ENCODE peak calls at places on chromosome 19, in four cellular contexts. J, Y, I and H are unnamed samples.

GRCh38 chr19:53881482-53882390 is at the start of gene PRKCG:
- DNase-seq in I (peak), Y (peak), J (peak), H (peak)

GRCh38 chr19:5042556-5042955 is 73.6 kb downstream of the KDM4B start:
- DNase-seq in I (no peak), J (no peak), Y (no peak), H (no peak)

GRCh38 chr19:35609881-35610353 is 2.6 kb upstream of the HAUS5 start:
- DNase-seq in I (no peak), Y (no peak), J (no peak), H (no peak)

GRCh38 chr19:1428738-1429391 is 9.3 kb upstream of the RPS15 start:
- DNase-seq in J (no peak), I (no peak), Y (no peak), H (no peak)

GRCh38 chr19:9936151-9937000 is at the start of gene OLFM2:
- DNase-seq in I (peak), Y (peak), J (no peak), H (no peak)

GRCh38 chr19:11496391-11497163 is 9.1 kb downstream of the ZNF653 start:
- DNase-seq in I (peak), J (peak), Y (peak), H (no peak)

GRCh38 chr19:1455336-1456120 is 5.6 kb downstream of the APC2 start:
- DNase-seq in I (peak), J (peak), Y (peak), H (no peak)

GRCh38 chr19:58296086-58296485 is 9.1 kb upstream of the ERVK3-1 start:
- DNase-seq in Y (no peak), J (no peak), I (no peak), H (no peak)

GRCh38 chr19:45280471-45280961 is 29.4 kb downstream of the MARK4 start:
- DNase-seq in J (no peak), I (no peak), Y (no peak), H (no peak)

GRCh38 chr19:29013325-29013724 is 199.6 kb downstream of the UQCRFS1 start:
- DNase-seq in Y (peak), I (no peak), J (no peak), H (no peak)

GRCh38 chr19:45444318-45445041 is 20.8 kb upstream of the ERCC1 start:
- DNase-seq in J (peak), Y (peak), I (peak), H (peak)

GRCh38 chr19:33737704-33738103 is 59.0 kb upstream of the KCTD15 start:
- DNase-seq in I (no peak), J (no peak), Y (no peak), H (no peak)

GRCh38 chr19:5245631-5246553 is 94.7 kb downstream of the PTPRS start:
- DNase-seq in Y (no peak), J (no peak), I (peak), H (no peak)

GRCh38 chr19:46984077-46985010 is 35.3 kb upstream of the NPAS1 start:
- DNase-seq in I (no peak), Y (no peak), J (no peak), H (no peak)

GRCh38 chr19:39196860-39197562 is at the start of gene NCCRP1:
- DNase-seq in J (no peak), I (no peak), Y (peak), H (no peak)

GRCh38 chr19:35935911-35936737 is at the start of gene LRFN3:
- DNase-seq in Y (peak), J (peak), I (peak), H (peak)

GRCh38 chr19:15944401-15944800 is 4.4 kb upstream of the OR10H4 start:
- DNase-seq in I (no peak), J (no peak), Y (peak), H (no peak)

GRCh38 chr19:42122691-42123607 is 9.3 kb downstream of the POU2F2 start:
- DNase-seq in Y (no peak), I (no peak), J (no peak), H (no peak)

GRCh38 chr19:11422163-11423068 is 3.3 kb upstream of the RGL3 start:
- DNase-seq in I (peak), Y (peak), J (peak), H (peak)

GRCh38 chr19:2537544-2537943 is 61.6 kb downstream of the GADD45B start:
- DNase-seq in Y (no peak), I (no peak), J (no peak), H (no peak)

GRCh38 chr19:3039641-3040077 is 10.6 kb upstream of the TLE2 start:
- DNase-seq in I (no peak), J (no peak), Y (peak), H (no peak)

GRCh38 chr19:51719251-51719901 is 4.4 kb downstream of the HAS1 start:
- DNase-seq in J (no peak), I (no peak), Y (peak), H (no peak)

GRCh38 chr19:39557791-39558622 is 18.0 kb upstream of the EID2 start:
- DNase-seq in Y (no peak), I (no peak), J (no peak), H (no peak)

GRCh38 chr19:15213715-15214381 is 13.1 kb upstream of the NOTCH3 start:
- DNase-seq in J (peak), Y (peak), I (no peak), H (no peak)

GRCh38 chr19:56333506-56333905 is 18.9 kb upstream of the ZSCAN5A start:
- DNase-seq in Y (peak), I (peak), J (peak), H (no peak)

GRCh38 chr19:43504426-43505185 is at the start of gene PHLDB3:
- DNase-seq in J (peak), Y (peak), I (no peak), H (no peak)

GRCh38 chr19:15776264-15776663 is 11.2 kb upstream of the OR10H5 start:
- DNase-seq in I (no peak), J (no peak), Y (no peak), H (no peak)

GRCh38 chr19:45766919-45767346 is 2.1 kb downstream of the SIX5 start:
- DNase-seq in I (no peak), Y (no peak), J (no peak), H (no peak)

GRCh38 chr19:4609878-4610511 is 29.3 kb upstream of the TNFAIP8L1 start:
- DNase-seq in Y (peak), J (no peak), I (no peak), H (no peak)

GRCh38 chr19:2186071-2186846 is 22.5 kb downstream of the DOT1L start:
- DNase-seq in I (no peak), Y (no peak), J (peak), H (peak)

DNA sequence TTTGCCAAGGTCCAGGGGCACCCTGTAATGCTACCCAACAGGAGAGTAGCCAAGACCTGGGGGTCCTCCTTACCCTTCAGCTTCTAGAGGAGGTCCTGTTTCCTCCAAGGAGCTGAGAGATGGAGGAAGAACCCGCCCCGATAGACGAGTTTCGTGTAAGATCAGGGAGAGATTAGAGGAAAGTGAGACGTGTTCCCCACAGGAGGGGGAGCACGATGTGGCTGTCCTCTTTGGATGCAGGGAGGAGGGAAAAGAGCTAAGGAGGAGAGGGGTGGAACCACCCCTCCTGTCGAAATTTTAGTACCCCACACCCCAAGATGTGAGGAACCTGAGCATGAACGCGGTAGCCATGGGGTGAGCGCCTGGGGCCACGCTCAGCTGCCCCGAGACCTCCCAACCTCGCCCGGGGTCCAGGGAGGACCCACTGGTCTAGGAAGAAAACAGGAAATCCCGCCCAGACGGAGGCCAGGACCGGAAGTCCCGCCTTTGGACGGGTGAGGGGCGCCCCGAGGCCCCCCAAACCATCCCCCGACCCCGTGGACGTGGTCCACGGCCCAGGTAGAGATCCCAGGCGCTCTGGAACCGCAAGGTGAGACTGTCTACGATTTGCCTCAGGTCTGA is 1.2 kb downstream of the AKT1S1 start:
- DNase-seq in J (no peak), Y (peak), I (peak), H (no peak)
- TF ChIP-seq POLR2AphosphoS5 in J (no peak), Y (peak), I (no peak), H (no peak)

GRCh38 chr19:7467009-7467989 is 21.5 kb downstream of the PEX11G start:
- DNase-seq in J (no peak), Y (no peak), I (no peak), H (no peak)
- TF ChIP-seq POLR2AphosphoS5 in J (no peak), Y (no peak), I (no peak), H (no peak)

DNA sequence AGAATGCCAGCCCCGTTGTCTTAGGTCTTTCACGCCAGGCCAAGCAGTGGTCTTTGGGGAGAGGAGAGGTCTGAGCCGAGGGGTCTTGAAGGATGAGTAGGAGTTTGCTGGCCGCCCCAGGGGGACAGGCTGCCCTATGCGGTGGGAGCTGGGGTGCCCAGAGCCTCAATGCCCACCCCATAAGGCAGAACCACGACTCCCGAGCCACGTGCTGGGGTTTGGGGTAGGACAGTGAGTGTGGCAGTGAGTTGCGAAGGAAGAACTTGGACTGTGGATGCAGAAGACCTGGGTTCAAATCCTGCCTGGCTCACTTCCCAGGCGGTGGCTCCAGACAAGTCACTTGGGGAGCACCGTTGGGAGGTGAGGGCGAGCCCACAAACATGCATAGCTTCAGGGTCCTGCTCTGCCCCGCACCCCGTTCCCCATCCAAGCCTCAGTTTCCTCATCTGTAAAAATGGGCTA is 5.5 kb downstream of the RAB11B start:
- DNase-seq in I (no peak), J (no peak), Y (no peak), H (no peak)
- TF ChIP-seq POLR2AphosphoS5 in I (no peak), J (no peak), Y (no peak), H (no peak)

GRCh38 chr19:17865364-17866311 is 5.9 kb downstream of the RPL18A start:
- DNase-seq in J (peak), Y (peak), I (peak), H (no peak)
- TF ChIP-seq POLR2AphosphoS5 in J (peak), Y (peak), I (peak), H (no peak)

GRCh38 chr19:18436651-18437478 is 1.1 kb downstream of the ISYNA1 start:
- DNase-seq in J (peak), I (peak), Y (peak), H (peak)
- TF ChIP-seq POLR2AphosphoS5 in J (no peak), I (peak), Y (peak), H (no peak)

GRCh38 chr19:7909471-7910067 is 5.1 kb upstream of the TGFBR3L start:
- DNase-seq in J (no peak), I (no peak), Y (no peak), H (no peak)

GRCh38 chr19:7907544-7907943 is 3.9 kb downstream of the MAP2K7 start:
- DNase-seq in I (no peak), J (no peak), Y (no peak), H (no peak)

GRCh38 chr19:7910321-7911161 is 4.1 kb upstream of the TGFBR3L start:
- DNase-seq in I (no peak), J (no peak), Y (no peak), H (peak)

GRCh38 chr19:7908078-7908699 is 4.5 kb downstream of the MAP2K7 start:
- DNase-seq in J (no peak), I (peak), Y (peak), H (no peak)

DNA sequence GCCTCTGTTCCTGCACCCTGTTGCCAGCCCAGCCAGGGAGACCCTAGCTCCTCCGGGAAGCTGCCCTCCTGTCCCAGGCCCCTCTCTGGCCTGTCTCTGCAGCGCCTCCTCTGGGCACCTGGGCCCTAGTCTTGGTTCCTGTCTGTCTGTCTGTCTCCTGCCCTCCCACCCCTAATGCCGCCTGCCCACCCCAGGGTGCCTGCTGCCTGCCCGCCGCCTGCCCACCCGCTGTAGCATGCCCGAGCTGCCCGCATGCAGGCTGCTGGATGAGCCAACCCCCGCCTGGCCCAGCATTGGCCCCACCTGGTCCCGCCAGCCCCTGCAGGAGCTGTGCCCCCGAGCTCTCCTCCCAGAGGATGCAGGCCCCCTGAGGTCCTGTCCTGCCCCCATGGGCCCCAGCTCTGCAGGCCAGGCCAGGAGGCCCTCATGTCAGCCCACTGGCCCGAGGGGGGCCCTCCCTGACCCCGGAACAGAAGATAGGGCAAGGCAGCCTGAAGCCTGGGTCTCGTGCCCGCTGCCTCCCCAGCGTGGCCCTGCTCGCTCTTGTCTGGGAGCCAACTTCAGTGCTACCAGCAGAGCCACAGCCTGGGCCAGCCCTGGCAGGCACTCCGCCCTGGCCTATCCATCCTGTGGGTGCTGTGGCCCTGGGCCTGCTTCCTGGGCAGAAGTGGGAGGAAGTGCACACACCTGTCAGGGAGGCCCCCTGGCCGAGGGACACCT is 5.2 kb downstream of the MAP2K7 start:
- DNase-seq in I (no peak), Y (peak), J (no peak), H (peak)
- TF ChIP-seq POLR2AphosphoS5 in I (no peak), Y (no peak), J (no peak), H (no peak)